ENCODE peak calls at places on chromosome 14, in ten cellular contexts. V, F, A, X, H, R, M, O, S and E are unnamed samples.

GRCh38 chr14:31059152-31059924 is 33.2 kb upstream of the STRN3 start:
- DNase-seq in X (no peak), M (no peak), R (no peak), O (no peak), H (no peak), F (no peak), A (no peak), V (peak), S (peak), E (peak)

GRCh38 chr14:74368441-74368840 is 20.2 kb downstream of the VRTN start:
- DNase-seq in O (no peak), R (no peak), V (no peak), X (no peak), A (no peak), M (no peak), F (no peak), S (no peak), H (no peak), E (no peak)

GRCh38 chr14:99075061-99075460 is 196.9 kb downstream of the BCL11B start:
- DNase-seq in S (no peak), R (no peak), H (no peak), A (no peak), V (no peak), M (no peak), X (no peak), O (no peak), F (no peak), E (no peak)

GRCh38 chr14:101056446-101056845 is 152.9 kb upstream of the RTL1 start:
- DNase-seq in R (no peak), V (no peak), A (no peak), S (no peak), O (no peak), X (no peak), F (no peak), H (no peak), M (no peak), E (no peak)

GRCh38 chr14:61420326-61420725 is 98.9 kb downstream of the PRKCH start:
- DNase-seq in R (peak), S (no peak), F (no peak), V (peak), X (no peak), M (no peak), O (no peak), A (no peak), H (no peak), E (peak)

GRCh38 chr14:41285193-41285748 is 321.4 kb upstream of the LRFN5 start:
- DNase-seq in H (peak), A (no peak), X (no peak), R (no peak), O (peak), M (no peak), V (peak), S (no peak), F (no peak), E (peak)

GRCh38 chr14:76123426-76124095 is 28.2 kb upstream of the GPATCH2L start:
- DNase-seq in H (no peak), S (no peak), V (no peak), X (no peak), A (no peak), O (no peak), R (no peak), F (no peak), M (no peak), E (no peak)

GRCh38 chr14:22289570-22289969 is 299.5 kb downstream of the DAD1 start:
- DNase-seq in V (no peak), R (no peak), A (no peak), X (no peak), H (no peak), M (no peak), S (no peak), F (no peak), O (no peak), E (no peak)

GRCh38 chr14:86790408-86791364 is 1202.3 kb downstream of the GALC start:
- DNase-seq in F (no peak), S (no peak), A (no peak), X (no peak), O (no peak), R (no peak), V (no peak), M (no peak), H (no peak), E (peak)

GRCh38 chr14:22748691-22749090 is 17.8 kb upstream of the OXA1L start:
- DNase-seq in F (no peak), M (no peak), S (no peak), X (no peak), A (no peak), H (peak), V (no peak), R (no peak), O (no peak), E (no peak)

GRCh38 chr14:34650786-34651584 is 21.0 kb upstream of the SNX6 start:
- DNase-seq in O (no peak), S (no peak), R (no peak), V (peak), X (no peak), A (no peak), H (no peak), F (no peak), M (peak), E (peak)

GRCh38 chr14:75570797-75571196 is 7.6 kb upstream of the FLVCR2 start:
- DNase-seq in X (no peak), H (no peak), R (peak), O (no peak), V (no peak), A (no peak), S (no peak), F (no peak), M (no peak), E (no peak)

GRCh38 chr14:70635971-70636595 is 5.6 kb upstream of the TTC9 start:
- DNase-seq in F (no peak), R (no peak), M (no peak), A (no peak), S (no peak), X (no peak), H (no peak), V (no peak), O (no peak), E (no peak)

GRCh38 chr14:81434230-81434629 is 34.1 kb upstream of the STON2 start:
- DNase-seq in F (no peak), A (no peak), H (no peak), R (no peak), S (no peak), X (no peak), M (no peak), O (no peak), V (no peak), E (no peak)

GRCh38 chr14:71497645-71498086 is 434.6 kb upstream of the RGS6 start:
- DNase-seq in F (no peak), X (no peak), O (peak), V (peak), R (no peak), M (no peak), A (no peak), S (no peak), H (peak), E (peak)

GRCh38 chr14:25048170-25049126 is 1.5 kb downstream of the STXBP6 start:
- DNase-seq in S (peak), O (no peak), A (no peak), X (no peak), H (no peak), F (peak), M (no peak), V (peak), R (no peak), E (peak)

GRCh38 chr14:100673085-100673806 is 53.4 kb upstream of the DLK1 start:
- DNase-seq in V (no peak), X (no peak), R (no peak), F (no peak), O (peak), A (no peak), M (no peak), S (peak), H (no peak), E (no peak)

GRCh38 chr14:71245659-71246361 is 338.6 kb downstream of the PCNX1 start:
- DNase-seq in X (no peak), H (no peak), O (no peak), V (no peak), R (peak), A (no peak), S (no peak), F (no peak), M (no peak), E (no peak)

GRCh38 chr14:21308479-21309237 is 28.8 kb downstream of the RPGRIP1 start:
- DNase-seq in R (peak), O (peak), H (peak), V (peak), X (peak), S (peak), M (peak), F (peak), A (peak), E (peak)

GRCh38 chr14:34874386-34875030 is 652 bp downstream of the BAZ1A start:
- DNase-seq in H (peak), X (peak), O (peak), R (peak), V (peak), M (no peak), S (peak), F (peak), A (peak), E (peak)

GRCh38 chr14:101066826-101067508 is 163.4 kb upstream of the RTL1 start:
- DNase-seq in A (no peak), R (no peak), O (no peak), V (no peak), S (no peak), H (no peak), X (no peak), M (no peak), F (peak), E (no peak)

GRCh38 chr14:69260979-69261605 is 1.1 kb downstream of the GALNT16 start:
- DNase-seq in X (no peak), V (peak), A (no peak), R (peak), M (no peak), S (peak), F (peak), H (peak), O (peak), E (peak)

GRCh38 chr14:79825046-79825521 is 386.2 kb downstream of the DIO2 start:
- DNase-seq in S (no peak), F (no peak), V (peak), X (no peak), O (no peak), A (no peak), R (no peak), H (no peak), M (no peak), E (no peak)

GRCh38 chr14:74614508-74615495 is 2.8 kb upstream of the LTBP2 start:
- DNase-seq in V (no peak), A (no peak), X (no peak), F (no peak), O (peak), H (no peak), M (no peak), R (no peak), S (no peak), E (peak)

GRCh38 chr14:64541261-64541970 is 875 bp downstream of the HSPA2 start:
- DNase-seq in V (peak), S (peak), R (no peak), H (no peak), F (peak), M (no peak), A (no peak), O (no peak), X (no peak), E (no peak)

GRCh38 chr14:33777651-33778050 is 173.2 kb downstream of the EGLN3 start:
- DNase-seq in A (no peak), H (no peak), V (no peak), O (no peak), S (no peak), X (no peak), R (no peak), M (no peak), F (no peak), E (peak)

GRCh38 chr14:29310757-29311156 is 544.2 kb downstream of the FOXG1 start:
- DNase-seq in V (peak), F (no peak), A (no peak), X (no peak), S (no peak), O (no peak), H (no peak), M (no peak), R (no peak), E (peak)

GRCh38 chr14:88044129-88044727 is 39.3 kb downstream of the GPR65 start:
- DNase-seq in S (no peak), M (no peak), O (no peak), H (no peak), X (no peak), R (no peak), A (no peak), V (no peak), F (no peak), E (no peak)

GRCh38 chr14:100692859-100693558 is 33.7 kb upstream of the DLK1 start:
- DNase-seq in F (no peak), M (peak), X (no peak), A (no peak), H (no peak), R (no peak), S (no peak), V (peak), O (peak), E (peak)

GRCh38 chr14:79248771-79249170 is 962.5 kb downstream of the DIO2 start:
- DNase-seq in V (no peak), S (no peak), F (no peak), X (no peak), H (no peak), M (no peak), O (peak), A (no peak), R (no peak), E (no peak)

GRCh38 chr14:66009104-66009503 is 477.1 kb upstream of the CCDC196 start:
- DNase-seq in X (no peak), O (no peak), A (no peak), R (no peak), V (peak), M (no peak), S (no peak), H (no peak), F (no peak), E (peak)

GRCh38 chr14:77139540-77140342 is 1.9 kb downstream of the ZDHHC22 start:
- DNase-seq in S (peak), X (peak), M (no peak), R (peak), F (peak), O (peak), A (peak), H (peak), V (peak), E (peak)

GRCh38 chr14:79356040-79356439 is 855.3 kb downstream of the DIO2 start:
- DNase-seq in H (no peak), S (no peak), F (no peak), A (no peak), M (no peak), V (peak), R (no peak), X (no peak), O (no peak), E (no peak)

GRCh38 chr14:61555056-61555838 is 140.1 kb upstream of the HIF1A start:
- DNase-seq in S (no peak), M (no peak), O (no peak), A (no peak), V (no peak), H (no peak), F (no peak), X (no peak), R (no peak), E (no peak)

GRCh38 chr14:31340297-31341063 is 79.9 kb downstream of the HEATR5A start:
- DNase-seq in M (no peak), R (no peak), H (no peak), A (no peak), X (no peak), V (no peak), O (no peak), F (no peak), S (no peak), E (no peak)

GRCh38 chr14:96821501-96821900 is 24.3 kb downstream of the VRK1 start:
- DNase-seq in O (no peak), X (no peak), S (no peak), R (no peak), F (no peak), H (no peak), V (peak), M (no peak), A (no peak), E (no peak)

GRCh38 chr14:88611878-88612277 is 49.0 kb downstream of the ZC3H14 start:
- DNase-seq in X (no peak), R (no peak), A (no peak), V (peak), O (no peak), S (no peak), M (no peak), H (no peak), F (no peak), E (no peak)

GRCh38 chr14:25908707-25909106 is 689.1 kb downstream of the NOVA1 start:
- DNase-seq in F (no peak), V (no peak), X (no peak), R (no peak), M (no peak), A (no peak), O (no peak), H (no peak), S (no peak), E (no peak)

GRCh38 chr14:61308198-61308597 is 13.2 kb upstream of the PRKCH start:
- DNase-seq in H (no peak), F (no peak), R (no peak), M (peak), V (no peak), S (no peak), A (no peak), X (no peak), O (no peak), E (no peak)